ENCODE peak calls at places on chromosomes 1 and 21, in nine cellular contexts. One of them, this sample, is unnamed.

GRCh38 chr1:228096416-228097332 is 6.5 kb downstream of the C1orf35 start:
- DNase-seq in GM23338: no peak
- DNase-seq in stimulated activated CD8-positive, alpha-beta memory T cell treated with anti-CD3 and anti-CD28 coated beads, Interleukin-4, amount 100 ng/mL, for 1 hour: no peak
- DNase-seq in GM13977: peak
- DNase-seq in GM03348: no peak
- DNase-seq in AG04450: no peak
- DNase-seq in Caki2: no peak
- DNase-seq in tibial artery: peak
- DNase-seq in activated CD4-positive, alpha-beta T cell treated with anti-CD3 and anti-CD28 coated beads, Interleukin-2, amount 50 U/mL, for 1 hour: no peak
- DNase-seq in this sample: no peak

GRCh38 chr1:165887877-165888551 is 60.6 kb downstream of the UCK2 start:
- DNase-seq in GM13977: no peak
- DNase-seq in stimulated activated CD8-positive, alpha-beta memory T cell treated with anti-CD3 and anti-CD28 coated beads, Interleukin-4, amount 100 ng/mL, for 1 hour: no peak
- DNase-seq in GM23338: no peak
- DNase-seq in tibial artery: no peak
- DNase-seq in activated CD4-positive, alpha-beta T cell treated with anti-CD3 and anti-CD28 coated beads, Interleukin-2, amount 50 U/mL, for 1 hour: no peak
- DNase-seq in Caki2: no peak
- DNase-seq in AG04450: no peak
- DNase-seq in GM03348: no peak
- DNase-seq in this sample: no peak

GRCh38 chr1:216186816-216187215 is 236.4 kb downstream of the USH2A start:
- DNase-seq in Caki2: peak
- DNase-seq in GM23338: no peak
- DNase-seq in GM03348: no peak
- DNase-seq in AG04450: no peak
- DNase-seq in activated CD4-positive, alpha-beta T cell treated with anti-CD3 and anti-CD28 coated beads, Interleukin-2, amount 50 U/mL, for 1 hour: no peak
- DNase-seq in GM13977: no peak
- DNase-seq in tibial artery: no peak
- DNase-seq in stimulated activated CD8-positive, alpha-beta memory T cell treated with anti-CD3 and anti-CD28 coated beads, Interleukin-4, amount 100 ng/mL, for 1 hour: no peak
- DNase-seq in this sample: peak

GRCh38 chr1:244599937-244600350 is 53.0 kb upstream of the DESI2 start:
- DNase-seq in AG04450: peak
- DNase-seq in activated CD4-positive, alpha-beta T cell treated with anti-CD3 and anti-CD28 coated beads, Interleukin-2, amount 50 U/mL, for 1 hour: peak
- DNase-seq in Caki2: peak
- DNase-seq in GM03348: peak
- DNase-seq in tibial artery: peak
- DNase-seq in stimulated activated CD8-positive, alpha-beta memory T cell treated with anti-CD3 and anti-CD28 coated beads, Interleukin-4, amount 100 ng/mL, for 1 hour: no peak
- DNase-seq in GM13977: peak
- DNase-seq in GM23338: no peak
- DNase-seq in this sample: peak

GRCh38 chr1:76021816-76022215 is 52.7 kb upstream of the ST6GALNAC3 start:
- DNase-seq in GM13977: no peak
- DNase-seq in activated CD4-positive, alpha-beta T cell treated with anti-CD3 and anti-CD28 coated beads, Interleukin-2, amount 50 U/mL, for 1 hour: no peak
- DNase-seq in GM03348: no peak
- DNase-seq in Caki2: no peak
- DNase-seq in GM23338: no peak
- DNase-seq in stimulated activated CD8-positive, alpha-beta memory T cell treated with anti-CD3 and anti-CD28 coated beads, Interleukin-4, amount 100 ng/mL, for 1 hour: no peak
- DNase-seq in AG04450: no peak
- DNase-seq in tibial artery: no peak
- DNase-seq in this sample: no peak

GRCh38 chr1:21436488-21437340 is 3.2 kb upstream of the NBPF3 start:
- DNase-seq in stimulated activated CD8-positive, alpha-beta memory T cell treated with anti-CD3 and anti-CD28 coated beads, Interleukin-4, amount 100 ng/mL, for 1 hour: no peak
- DNase-seq in Caki2: no peak
- DNase-seq in GM13977: no peak
- DNase-seq in GM23338: peak
- DNase-seq in activated CD4-positive, alpha-beta T cell treated with anti-CD3 and anti-CD28 coated beads, Interleukin-2, amount 50 U/mL, for 1 hour: no peak
- DNase-seq in GM03348: no peak
- DNase-seq in AG04450: no peak
- DNase-seq in tibial artery: no peak
- DNase-seq in this sample: no peak

GRCh38 chr21:21000576-21001175 is 2.5 kb downstream of the NCAM2 start:
- DNase-seq in tibial artery: no peak
- DNase-seq in GM23338: no peak
- DNase-seq in stimulated activated CD8-positive, alpha-beta memory T cell treated with anti-CD3 and anti-CD28 coated beads, Interleukin-4, amount 100 ng/mL, for 1 hour: no peak
- DNase-seq in GM13977: no peak
- DNase-seq in AG04450: no peak
- DNase-seq in activated CD4-positive, alpha-beta T cell treated with anti-CD3 and anti-CD28 coated beads, Interleukin-2, amount 50 U/mL, for 1 hour: no peak
- DNase-seq in GM03348: no peak
- DNase-seq in Caki2: no peak
- DNase-seq in this sample: no peak

GRCh38 chr1:243483084-243483845 is 227.4 kb downstream of the SDCCAG8 start:
- DNase-seq in tibial artery: no peak
- DNase-seq in GM03348: no peak
- DNase-seq in Caki2: no peak
- DNase-seq in activated CD4-positive, alpha-beta T cell treated with anti-CD3 and anti-CD28 coated beads, Interleukin-2, amount 50 U/mL, for 1 hour: no peak
- DNase-seq in stimulated activated CD8-positive, alpha-beta memory T cell treated with anti-CD3 and anti-CD28 coated beads, Interleukin-4, amount 100 ng/mL, for 1 hour: no peak
- DNase-seq in GM13977: no peak
- DNase-seq in GM23338: peak
- DNase-seq in AG04450: no peak
- DNase-seq in this sample: no peak

GRCh38 chr1:20875198-20875973 is 88.3 kb upstream of the HP1BP3 start:
- DNase-seq in GM03348: no peak
- DNase-seq in tibial artery: no peak
- DNase-seq in Caki2: no peak
- DNase-seq in AG04450: no peak
- DNase-seq in activated CD4-positive, alpha-beta T cell treated with anti-CD3 and anti-CD28 coated beads, Interleukin-2, amount 50 U/mL, for 1 hour: no peak
- DNase-seq in GM13977: no peak
- DNase-seq in stimulated activated CD8-positive, alpha-beta memory T cell treated with anti-CD3 and anti-CD28 coated beads, Interleukin-4, amount 100 ng/mL, for 1 hour: no peak
- DNase-seq in GM23338: no peak
- DNase-seq in this sample: no peak

GRCh38 chr21:27033467-27033866 is 66.6 kb upstream of the ADAMTS5 start:
- DNase-seq in stimulated activated CD8-positive, alpha-beta memory T cell treated with anti-CD3 and anti-CD28 coated beads, Interleukin-4, amount 100 ng/mL, for 1 hour: no peak
- DNase-seq in GM13977: no peak
- DNase-seq in activated CD4-positive, alpha-beta T cell treated with anti-CD3 and anti-CD28 coated beads, Interleukin-2, amount 50 U/mL, for 1 hour: no peak
- DNase-seq in AG04450: no peak
- DNase-seq in tibial artery: no peak
- DNase-seq in GM23338: no peak
- DNase-seq in Caki2: no peak
- DNase-seq in GM03348: no peak
- DNase-seq in this sample: no peak

GRCh38 chr21:44955141-44955802 is 15.4 kb downstream of the SLX9 start:
- DNase-seq in GM23338: no peak
- DNase-seq in stimulated activated CD8-positive, alpha-beta memory T cell treated with anti-CD3 and anti-CD28 coated beads, Interleukin-4, amount 100 ng/mL, for 1 hour: no peak
- DNase-seq in GM03348: no peak
- DNase-seq in tibial artery: no peak
- DNase-seq in GM13977: no peak
- DNase-seq in AG04450: no peak
- DNase-seq in activated CD4-positive, alpha-beta T cell treated with anti-CD3 and anti-CD28 coated beads, Interleukin-2, amount 50 U/mL, for 1 hour: no peak
- DNase-seq in Caki2: no peak
- DNase-seq in this sample: no peak

GRCh38 chr21:37398697-37399096 is 32.1 kb downstream of the DYRK1A start:
- DNase-seq in AG04450: no peak
- DNase-seq in Caki2: no peak
- DNase-seq in stimulated activated CD8-positive, alpha-beta memory T cell treated with anti-CD3 and anti-CD28 coated beads, Interleukin-4, amount 100 ng/mL, for 1 hour: no peak
- DNase-seq in GM23338: no peak
- DNase-seq in activated CD4-positive, alpha-beta T cell treated with anti-CD3 and anti-CD28 coated beads, Interleukin-2, amount 50 U/mL, for 1 hour: no peak
- DNase-seq in tibial artery: no peak
- DNase-seq in GM13977: no peak
- DNase-seq in GM03348: no peak
- DNase-seq in this sample: no peak

GRCh38 chr1:226223157-226223785 is at the start of gene MIXL1:
- DNase-seq in tibial artery: no peak
- DNase-seq in GM23338: peak
- DNase-seq in AG04450: no peak
- DNase-seq in GM13977: peak
- DNase-seq in activated CD4-positive, alpha-beta T cell treated with anti-CD3 and anti-CD28 coated beads, Interleukin-2, amount 50 U/mL, for 1 hour: no peak
- DNase-seq in stimulated activated CD8-positive, alpha-beta memory T cell treated with anti-CD3 and anti-CD28 coated beads, Interleukin-4, amount 100 ng/mL, for 1 hour: no peak
- DNase-seq in GM03348: peak
- DNase-seq in Caki2: no peak
- DNase-seq in this sample: no peak

GRCh38 chr1:215282557-215282956 is 200.0 kb downstream of the KCNK2 start:
- DNase-seq in stimulated activated CD8-positive, alpha-beta memory T cell treated with anti-CD3 and anti-CD28 coated beads, Interleukin-4, amount 100 ng/mL, for 1 hour: no peak
- DNase-seq in GM23338: no peak
- DNase-seq in AG04450: no peak
- DNase-seq in GM13977: no peak
- DNase-seq in GM03348: peak
- DNase-seq in Caki2: no peak
- DNase-seq in activated CD4-positive, alpha-beta T cell treated with anti-CD3 and anti-CD28 coated beads, Interleukin-2, amount 50 U/mL, for 1 hour: no peak
- DNase-seq in tibial artery: no peak
- DNase-seq in this sample: no peak

GRCh38 chr1:181704556-181704955 is 221.2 kb downstream of the CACNA1E start:
- DNase-seq in activated CD4-positive, alpha-beta T cell treated with anti-CD3 and anti-CD28 coated beads, Interleukin-2, amount 50 U/mL, for 1 hour: no peak
- DNase-seq in GM23338: no peak
- DNase-seq in AG04450: no peak
- DNase-seq in tibial artery: no peak
- DNase-seq in GM13977: no peak
- DNase-seq in Caki2: no peak
- DNase-seq in stimulated activated CD8-positive, alpha-beta memory T cell treated with anti-CD3 and anti-CD28 coated beads, Interleukin-4, amount 100 ng/mL, for 1 hour: no peak
- DNase-seq in GM03348: no peak
- DNase-seq in this sample: peak

GRCh38 chr1:11985851-11986250 is 5.6 kb downstream of the MFN2 start:
- DNase-seq in stimulated activated CD8-positive, alpha-beta memory T cell treated with anti-CD3 and anti-CD28 coated beads, Interleukin-4, amount 100 ng/mL, for 1 hour: no peak
- DNase-seq in GM13977: no peak
- DNase-seq in GM03348: peak
- DNase-seq in Caki2: no peak
- DNase-seq in tibial artery: no peak
- DNase-seq in AG04450: no peak
- DNase-seq in GM23338: no peak
- DNase-seq in activated CD4-positive, alpha-beta T cell treated with anti-CD3 and anti-CD28 coated beads, Interleukin-2, amount 50 U/mL, for 1 hour: no peak
- DNase-seq in this sample: no peak

GRCh38 chr21:32364387-32364786 is 28.4 kb downstream of the URB1 start:
- DNase-seq in GM03348: no peak
- DNase-seq in stimulated activated CD8-positive, alpha-beta memory T cell treated with anti-CD3 and anti-CD28 coated beads, Interleukin-4, amount 100 ng/mL, for 1 hour: no peak
- DNase-seq in activated CD4-positive, alpha-beta T cell treated with anti-CD3 and anti-CD28 coated beads, Interleukin-2, amount 50 U/mL, for 1 hour: no peak
- DNase-seq in Caki2: no peak
- DNase-seq in AG04450: no peak
- DNase-seq in GM13977: no peak
- DNase-seq in tibial artery: no peak
- DNase-seq in GM23338: no peak
- DNase-seq in this sample: no peak

GRCh38 chr1:29245876-29246275 is 9.6 kb downstream of the PTPRU start:
- DNase-seq in stimulated activated CD8-positive, alpha-beta memory T cell treated with anti-CD3 and anti-CD28 coated beads, Interleukin-4, amount 100 ng/mL, for 1 hour: no peak
- DNase-seq in tibial artery: no peak
- DNase-seq in GM23338: no peak
- DNase-seq in activated CD4-positive, alpha-beta T cell treated with anti-CD3 and anti-CD28 coated beads, Interleukin-2, amount 50 U/mL, for 1 hour: no peak
- DNase-seq in GM13977: no peak
- DNase-seq in GM03348: peak
- DNase-seq in Caki2: no peak
- DNase-seq in AG04450: no peak
- DNase-seq in this sample: no peak

GRCh38 chr1:161330346-161330745 is 16.2 kb downstream of the SDHC start:
- DNase-seq in GM03348: no peak
- DNase-seq in AG04450: no peak
- DNase-seq in GM13977: no peak
- DNase-seq in activated CD4-positive, alpha-beta T cell treated with anti-CD3 and anti-CD28 coated beads, Interleukin-2, amount 50 U/mL, for 1 hour: no peak
- DNase-seq in tibial artery: no peak
- DNase-seq in Caki2: no peak
- DNase-seq in stimulated activated CD8-positive, alpha-beta memory T cell treated with anti-CD3 and anti-CD28 coated beads, Interleukin-4, amount 100 ng/mL, for 1 hour: no peak
- DNase-seq in GM23338: no peak
- DNase-seq in this sample: peak

GRCh38 chr1:198713081-198713480 is 74.2 kb downstream of the PTPRC start:
- DNase-seq in GM13977: no peak
- DNase-seq in tibial artery: no peak
- DNase-seq in Caki2: no peak
- DNase-seq in activated CD4-positive, alpha-beta T cell treated with anti-CD3 and anti-CD28 coated beads, Interleukin-2, amount 50 U/mL, for 1 hour: no peak
- DNase-seq in GM23338: no peak
- DNase-seq in GM03348: peak
- DNase-seq in stimulated activated CD8-positive, alpha-beta memory T cell treated with anti-CD3 and anti-CD28 coated beads, Interleukin-4, amount 100 ng/mL, for 1 hour: no peak
- DNase-seq in AG04450: peak
- DNase-seq in this sample: no peak

GRCh38 chr1:19416145-19416544 is 69.2 kb downstream of the CAPZB start:
- DNase-seq in Caki2: no peak
- DNase-seq in GM03348: no peak
- DNase-seq in stimulated activated CD8-positive, alpha-beta memory T cell treated with anti-CD3 and anti-CD28 coated beads, Interleukin-4, amount 100 ng/mL, for 1 hour: no peak
- DNase-seq in tibial artery: no peak
- DNase-seq in activated CD4-positive, alpha-beta T cell treated with anti-CD3 and anti-CD28 coated beads, Interleukin-2, amount 50 U/mL, for 1 hour: no peak
- DNase-seq in GM23338: no peak
- DNase-seq in AG04450: no peak
- DNase-seq in GM13977: no peak
- DNase-seq in this sample: no peak

GRCh38 chr1:223653015-223653414 is 12.5 kb downstream of the CAPN8 start:
- DNase-seq in GM03348: no peak
- DNase-seq in GM23338: peak
- DNase-seq in Caki2: no peak
- DNase-seq in tibial artery: no peak
- DNase-seq in activated CD4-positive, alpha-beta T cell treated with anti-CD3 and anti-CD28 coated beads, Interleukin-2, amount 50 U/mL, for 1 hour: no peak
- DNase-seq in stimulated activated CD8-positive, alpha-beta memory T cell treated with anti-CD3 and anti-CD28 coated beads, Interleukin-4, amount 100 ng/mL, for 1 hour: no peak
- DNase-seq in AG04450: no peak
- DNase-seq in GM13977: no peak
- DNase-seq in this sample: no peak

GRCh38 chr21:31078796-31079195 is 40.5 kb upstream of the KRTAP19-8 start:
- DNase-seq in AG04450: no peak
- DNase-seq in Caki2: no peak
- DNase-seq in tibial artery: no peak
- DNase-seq in activated CD4-positive, alpha-beta T cell treated with anti-CD3 and anti-CD28 coated beads, Interleukin-2, amount 50 U/mL, for 1 hour: no peak
- DNase-seq in stimulated activated CD8-positive, alpha-beta memory T cell treated with anti-CD3 and anti-CD28 coated beads, Interleukin-4, amount 100 ng/mL, for 1 hour: no peak
- DNase-seq in GM03348: no peak
- DNase-seq in GM13977: peak
- DNase-seq in GM23338: no peak
- DNase-seq in this sample: no peak

GRCh38 chr1:204828352-204828850 is 42.3 kb upstream of the NFASC start:
- DNase-seq in GM13977: peak
- DNase-seq in stimulated activated CD8-positive, alpha-beta memory T cell treated with anti-CD3 and anti-CD28 coated beads, Interleukin-4, amount 100 ng/mL, for 1 hour: no peak
- DNase-seq in GM23338: peak
- DNase-seq in activated CD4-positive, alpha-beta T cell treated with anti-CD3 and anti-CD28 coated beads, Interleukin-2, amount 50 U/mL, for 1 hour: no peak
- DNase-seq in Caki2: peak
- DNase-seq in GM03348: peak
- DNase-seq in AG04450: no peak
- DNase-seq in tibial artery: peak
- DNase-seq in this sample: no peak

GRCh38 chr1:116666090-116666489 is 1.4 kb downstream of the IGSF3 start:
- DNase-seq in GM13977: no peak
- DNase-seq in Caki2: no peak
- DNase-seq in activated CD4-positive, alpha-beta T cell treated with anti-CD3 and anti-CD28 coated beads, Interleukin-2, amount 50 U/mL, for 1 hour: no peak
- DNase-seq in stimulated activated CD8-positive, alpha-beta memory T cell treated with anti-CD3 and anti-CD28 coated beads, Interleukin-4, amount 100 ng/mL, for 1 hour: no peak
- DNase-seq in tibial artery: no peak
- DNase-seq in AG04450: no peak
- DNase-seq in GM03348: no peak
- DNase-seq in GM23338: peak
- DNase-seq in this sample: no peak

GRCh38 chr21:46058339-46059145 is 39.4 kb upstream of the COL6A2 start:
- DNase-seq in tibial artery: peak
- DNase-seq in GM03348: no peak
- DNase-seq in GM23338: no peak
- DNase-seq in GM13977: no peak
- DNase-seq in AG04450: no peak
- DNase-seq in stimulated activated CD8-positive, alpha-beta memory T cell treated with anti-CD3 and anti-CD28 coated beads, Interleukin-4, amount 100 ng/mL, for 1 hour: no peak
- DNase-seq in activated CD4-positive, alpha-beta T cell treated with anti-CD3 and anti-CD28 coated beads, Interleukin-2, amount 50 U/mL, for 1 hour: no peak
- DNase-seq in Caki2: no peak
- DNase-seq in this sample: no peak

GRCh38 chr1:178941849-178942248 is 71.0 kb upstream of the ANGPTL1 start:
- DNase-seq in tibial artery: no peak
- DNase-seq in activated CD4-positive, alpha-beta T cell treated with anti-CD3 and anti-CD28 coated beads, Interleukin-2, amount 50 U/mL, for 1 hour: no peak
- DNase-seq in GM13977: no peak
- DNase-seq in stimulated activated CD8-positive, alpha-beta memory T cell treated with anti-CD3 and anti-CD28 coated beads, Interleukin-4, amount 100 ng/mL, for 1 hour: no peak
- DNase-seq in GM03348: peak
- DNase-seq in AG04450: no peak
- DNase-seq in Caki2: no peak
- DNase-seq in GM23338: no peak
- DNase-seq in this sample: no peak

GRCh38 chr21:33943293-33943692 is 27.7 kb upstream of the ATP5PO start:
- DNase-seq in stimulated activated CD8-positive, alpha-beta memory T cell treated with anti-CD3 and anti-CD28 coated beads, Interleukin-4, amount 100 ng/mL, for 1 hour: no peak
- DNase-seq in AG04450: no peak
- DNase-seq in GM13977: no peak
- DNase-seq in GM23338: no peak
- DNase-seq in GM03348: no peak
- DNase-seq in Caki2: no peak
- DNase-seq in tibial artery: no peak
- DNase-seq in activated CD4-positive, alpha-beta T cell treated with anti-CD3 and anti-CD28 coated beads, Interleukin-2, amount 50 U/mL, for 1 hour: no peak
- DNase-seq in this sample: no peak

GRCh38 chr1:116273042-116273783 is 99.8 kb upstream of the ATP1A1 start:
- DNase-seq in GM13977: no peak
- DNase-seq in AG04450: no peak
- DNase-seq in GM03348: no peak
- DNase-seq in Caki2: no peak
- DNase-seq in stimulated activated CD8-positive, alpha-beta memory T cell treated with anti-CD3 and anti-CD28 coated beads, Interleukin-4, amount 100 ng/mL, for 1 hour: no peak
- DNase-seq in activated CD4-positive, alpha-beta T cell treated with anti-CD3 and anti-CD28 coated beads, Interleukin-2, amount 50 U/mL, for 1 hour: no peak
- DNase-seq in GM23338: no peak
- DNase-seq in tibial artery: no peak
- DNase-seq in this sample: no peak

GRCh38 chr1:6634278-6635052 is 9.8 kb downstream of the THAP3 start:
- DNase-seq in stimulated activated CD8-positive, alpha-beta memory T cell treated with anti-CD3 and anti-CD28 coated beads, Interleukin-4, amount 100 ng/mL, for 1 hour: peak
- DNase-seq in GM23338: peak
- DNase-seq in activated CD4-positive, alpha-beta T cell treated with anti-CD3 and anti-CD28 coated beads, Interleukin-2, amount 50 U/mL, for 1 hour: peak
- DNase-seq in Caki2: peak
- DNase-seq in GM13977: peak
- DNase-seq in tibial artery: peak
- DNase-seq in AG04450: no peak
- DNase-seq in GM03348: peak
- DNase-seq in this sample: no peak

GRCh38 chr1:11784993-11785769 is 20.6 kb downstream of the MTHFR start:
- DNase-seq in activated CD4-positive, alpha-beta T cell treated with anti-CD3 and anti-CD28 coated beads, Interleukin-2, amount 50 U/mL, for 1 hour: peak
- DNase-seq in Caki2: peak
- DNase-seq in GM13977: peak
- DNase-seq in GM23338: peak
- DNase-seq in tibial artery: peak
- DNase-seq in GM03348: peak
- DNase-seq in stimulated activated CD8-positive, alpha-beta memory T cell treated with anti-CD3 and anti-CD28 coated beads, Interleukin-4, amount 100 ng/mL, for 1 hour: no peak
- DNase-seq in AG04450: no peak
- DNase-seq in this sample: peak

This sample was measured in RCC 7860.